ENCODE peak calls at places on chromosome 18, in four cellular contexts. V is H9, R is GM20000, C is fibroblast of pulmonary artery. G is an unnamed sample.

GRCh38 chr18:3008546-3008945 is 4.4 kb downstream of the LPIN2 start:
- DNase-seq in V (no peak), R (no peak), C (peak; percentile 46), G (no peak)

GRCh38 chr18:38445485-38446145 is 880.0 kb upstream of the CELF4 start:
- DNase-seq in V (no peak), R (no peak), C (no peak), G (no peak)

GRCh38 chr18:34493099-34493544 is 217.0 kb upstream of the DTNA start:
- DNase-seq in V (peak; percentile 81), R (peak; percentile 29), C (peak; percentile 68), G (peak; percentile 52)

GRCh38 chr18:56517181-56517580 is 121.2 kb downstream of the TXNL1 start:
- DNase-seq in V (no peak), R (no peak), C (no peak), G (no peak)

GRCh38 chr18:27378396-27379094 is 193.4 kb upstream of the CHST9 start:
- DNase-seq in V (no peak), R (peak; percentile 4), C (peak; percentile 7), G (peak; percentile 99)

GRCh38 chr18:79530821-79531220 is 135.1 kb downstream of the NFATC1 start:
- DNase-seq in V (no peak), R (no peak), C (no peak), G (no peak)

GRCh38 chr18:63848159-63848558 is 39.3 kb upstream of the SERPINB2 start:
- DNase-seq in V (no peak), R (peak; percentile 13), C (peak; percentile 73), G (peak; percentile 13)

GRCh38 chr18:30280861-30281470 is 761.6 kb downstream of the DSC3 start:
- DNase-seq in V (no peak), R (no peak), C (peak; percentile 81), G (peak; percentile 3)

GRCh38 chr18:39724652-39725051 is 2159.1 kb upstream of the CELF4 start:
- DNase-seq in V (no peak), R (no peak), C (peak; percentile 23), G (no peak)

GRCh38 chr18:80244956-80245730 is 2.2 kb downstream of the PARD6G start:
- DNase-seq in V (no peak), R (no peak), C (no peak), G (no peak)

GRCh38 chr18:55494441-55494840 is 93.6 kb downstream of the TCF4 start:
- DNase-seq in V (no peak), R (no peak), C (no peak), G (no peak)

GRCh38 chr18:26477828-26478466 is 70.4 kb downstream of the KCTD1 start:
- DNase-seq in V (no peak), R (no peak), C (no peak), G (no peak)

GRCh38 chr18:5964996-5965395 is 69.7 kb upstream of the TMEM200C start:
- DNase-seq in V (no peak), R (no peak), C (no peak), G (no peak)

GRCh38 chr18:56986829-56987228 is 160.1 kb upstream of the BOD1L2 start:
- DNase-seq in V (peak; percentile 30), R (no peak), C (no peak), G (no peak)

GRCh38 chr18:48669180-48669675 is 130.4 kb downstream of the CTIF start:
- DNase-seq in V (no peak), R (no peak), C (no peak), G (no peak)

GRCh38 chr18:48665654-48666053 is 126.8 kb downstream of the CTIF start:
- DNase-seq in V (no peak), R (no peak), C (no peak), G (no peak)

GRCh38 chr18:48668466-48669179 is 129.8 kb downstream of the CTIF start:
- DNase-seq in V (no peak), R (no peak), C (no peak), G (no peak)

GRCh38 chr18:48666613-48667012 is 127.8 kb downstream of the CTIF start:
- DNase-seq in V (no peak), R (no peak), C (no peak), G (no peak)

DNA sequence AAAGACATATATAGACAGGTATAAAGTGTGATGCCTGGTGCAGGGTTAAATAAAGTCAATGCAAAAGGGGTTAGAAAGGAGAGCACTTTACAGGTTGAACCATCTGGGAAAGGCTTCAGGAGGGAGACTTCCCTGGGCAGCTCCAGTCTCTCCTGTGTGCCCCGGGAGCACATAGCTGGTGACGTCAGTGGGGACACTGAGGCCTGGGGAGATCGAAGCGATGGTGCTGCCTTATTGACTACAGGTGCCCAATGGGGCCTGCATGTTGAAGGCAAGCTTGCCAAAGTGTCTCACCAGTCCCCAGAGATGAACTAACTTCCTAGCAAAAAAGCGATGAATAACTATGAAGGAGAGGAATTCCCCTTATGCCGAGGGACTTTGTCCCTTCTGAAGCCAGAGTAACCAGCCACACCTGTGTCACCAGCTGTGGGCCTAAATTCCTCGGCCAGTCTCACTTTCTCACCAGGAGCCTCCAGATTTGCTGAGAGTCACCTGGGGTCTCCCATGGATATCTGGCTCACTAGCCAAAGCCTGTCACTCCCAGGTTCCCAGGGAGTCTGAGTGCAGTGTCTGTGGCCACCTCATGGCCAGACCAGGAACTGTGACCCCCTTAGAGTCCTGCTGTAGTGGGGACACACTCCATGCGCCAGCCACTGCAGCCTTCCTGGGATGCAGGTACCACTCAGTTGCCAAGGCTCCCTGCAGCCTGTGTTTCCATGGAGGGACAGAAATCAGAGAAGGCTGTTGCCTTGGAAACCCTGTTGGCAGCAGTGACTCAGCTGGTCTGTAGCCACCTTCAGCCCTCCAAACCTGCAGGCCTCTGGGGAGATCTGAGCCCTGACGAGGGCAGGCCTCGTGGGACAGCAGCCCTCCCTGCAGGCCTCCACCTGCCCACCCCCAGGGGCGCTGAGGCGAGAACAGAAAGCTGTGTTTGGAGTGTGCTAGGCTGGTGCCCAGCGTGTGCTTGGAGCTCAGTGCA is 128.7 kb downstream of the CTIF start:
- DNase-seq in V (peak; percentile 68), R (no peak), C (no peak), G (no peak)
- TF ChIP-seq CTCF in V (peak; percentile 62), R (no peak), C (peak; percentile 33), G (peak; percentile 45)

DNA sequence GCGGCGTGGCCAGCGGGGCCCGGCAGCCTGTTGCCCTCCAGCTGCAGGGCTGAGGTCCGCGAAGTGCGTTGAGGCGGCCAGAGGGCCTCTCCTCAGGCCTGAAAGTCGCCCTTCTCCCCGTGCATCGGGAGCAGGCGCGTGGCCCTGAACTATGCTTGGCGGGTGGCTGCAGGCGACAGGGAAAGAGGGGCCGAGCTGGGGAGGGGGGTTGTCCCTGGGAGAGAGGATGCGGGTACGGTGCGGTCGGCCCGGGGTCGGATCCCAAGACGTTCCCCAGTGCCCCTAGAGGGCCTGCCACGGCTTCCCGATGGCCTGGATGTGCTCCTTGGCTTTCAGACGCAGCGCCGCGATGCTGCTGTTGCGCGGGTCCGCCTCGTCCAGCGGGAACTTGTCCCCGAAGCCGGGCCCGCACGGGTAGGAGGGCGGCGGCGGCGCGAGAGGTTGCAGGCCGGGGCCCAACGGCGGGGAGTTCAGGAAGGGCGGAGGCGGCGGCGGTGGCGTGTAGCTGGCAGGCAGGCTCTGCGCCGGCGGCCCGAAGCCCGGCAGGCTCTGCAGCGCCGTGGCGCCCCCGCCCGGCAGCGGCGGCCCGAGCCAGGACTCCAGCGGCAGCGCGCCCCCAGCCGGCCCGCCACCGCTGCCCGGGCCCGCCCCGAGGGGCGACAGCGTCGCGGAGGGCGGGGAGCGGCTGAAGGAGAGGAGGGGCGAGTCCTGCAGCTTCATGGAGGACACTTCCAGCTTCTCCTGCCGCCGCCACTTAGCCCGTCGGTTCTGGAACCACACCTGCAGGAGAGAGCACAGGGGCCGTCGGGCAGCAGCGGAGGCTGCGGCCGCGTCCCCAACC is 4.3 kb downstream of the RAX start:
- DNase-seq in V (peak; percentile 89), R (peak; percentile 90), C (peak; percentile 27), G (no peak)
- TF ChIP-seq CTCF in V (peak; percentile 54), R (peak; percentile 60), C (no peak), G (no peak)

DNA sequence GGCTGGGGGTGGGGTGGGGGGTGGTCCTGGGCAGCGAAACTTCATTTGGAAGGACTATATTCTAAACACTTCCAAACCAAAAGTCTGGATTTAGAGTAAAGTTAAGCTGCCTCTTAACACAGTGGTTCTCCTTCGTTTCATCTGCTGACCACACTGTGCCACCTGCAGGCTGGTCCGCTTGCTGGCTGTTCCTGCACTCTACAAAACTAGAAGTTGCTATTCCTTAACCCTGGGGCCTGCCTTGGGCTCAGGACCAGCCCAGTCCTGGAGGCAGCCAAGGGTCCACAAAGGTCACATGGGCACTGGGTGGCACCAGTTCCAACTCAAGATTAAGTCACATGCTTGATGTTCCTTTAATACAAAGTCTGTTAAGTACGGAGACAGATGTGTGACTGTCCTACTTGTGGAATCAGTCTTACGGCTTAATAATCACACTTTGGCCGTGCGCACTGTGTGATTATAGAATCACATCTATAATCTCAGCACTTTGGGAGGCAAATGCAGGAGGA is 195.4 kb downstream of the FAM210A start:
- DNase-seq in V (peak; percentile 61), R (peak; percentile 27), C (peak; percentile 55), G (no peak)
- TF ChIP-seq CTCF in V (peak; percentile 59), R (peak; percentile 22), C (peak; percentile 44), G (peak; percentile 74)

GRCh38 chr18:31553800-31554199 is 37.9 kb upstream of the TTR start:
- DNase-seq in V (peak; percentile 44), R (no peak), C (no peak), G (no peak)
- TF ChIP-seq CTCF in V (peak; percentile 54), R (no peak), C (peak; percentile 26), G (peak; percentile 42)

GRCh38 chr18:24814521-24814920 is 354.1 kb downstream of the HRH4 start:
- DNase-seq in V (no peak), R (no peak), C (no peak), G (no peak)

GRCh38 chr18:24819141-24819890 is 358.9 kb downstream of the HRH4 start:
- DNase-seq in V (no peak), R (no peak), C (no peak), G (no peak)

GRCh38 chr18:24818069-24818395 is 357.6 kb downstream of the HRH4 start:
- DNase-seq in V (no peak), R (no peak), C (no peak), G (no peak)

GRCh38 chr18:24818451-24818850 is 358.0 kb downstream of the HRH4 start:
- DNase-seq in V (no peak), R (no peak), C (no peak), G (no peak)

DNA sequence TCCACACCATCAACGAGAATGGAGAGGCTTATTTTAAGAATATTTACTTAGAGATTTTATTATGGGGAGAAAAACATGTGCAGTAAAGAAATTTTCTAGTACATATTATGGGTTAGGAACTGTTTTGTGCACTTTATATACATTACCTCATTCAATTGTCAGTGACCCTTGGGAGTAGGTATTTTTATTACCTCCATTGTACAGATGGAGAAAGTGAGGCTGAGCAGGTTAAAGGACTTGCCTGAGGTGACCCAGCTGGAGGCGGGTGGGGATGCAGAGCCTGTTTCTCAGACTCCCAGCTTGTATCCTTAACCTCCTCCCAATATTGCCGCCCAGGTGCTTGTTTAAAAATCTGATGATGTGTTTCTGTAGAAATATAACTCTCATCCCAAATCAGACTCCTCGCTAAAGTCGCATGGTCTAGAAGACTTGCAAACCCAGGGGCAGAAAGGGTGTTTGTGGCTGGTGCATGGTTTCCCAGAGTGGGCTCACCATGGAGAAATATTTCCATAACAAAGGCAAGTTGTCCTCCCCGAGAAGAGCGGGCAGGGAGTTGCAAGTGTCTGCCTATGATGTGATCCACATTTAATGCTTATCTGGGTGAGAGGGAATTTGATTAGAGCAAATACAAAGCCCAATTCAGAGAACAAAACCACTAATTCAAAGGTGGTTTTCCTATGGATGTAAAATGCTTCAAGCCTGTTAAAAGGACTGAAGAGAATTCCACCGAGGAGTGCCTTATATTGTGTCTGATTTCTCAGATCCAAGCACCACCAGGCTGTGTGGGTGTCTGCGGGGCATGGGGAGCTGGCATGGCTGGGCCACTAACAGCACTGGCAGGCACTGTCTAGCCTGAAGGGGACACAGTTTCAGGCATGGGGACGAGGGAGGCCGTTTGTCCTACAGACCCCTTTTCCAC is 357.0 kb downstream of the HRH4 start:
- DNase-seq in V (peak; percentile 46), R (no peak), C (no peak), G (no peak)
- TF ChIP-seq CTCF in V (no peak), R (no peak), C (no peak), G (no peak)